ENCODE peak calls at places on chromosome 19, in seven cellular contexts. R is H1, V is uterus, W is A549, U is transverse colon, N is spleen, T is esophagus muscularis mucosa. I is an unnamed sample.

GRCh38 chr19:16088351-16088984 is 12.2 kb downstream of the TPM4 start:
- DNase-seq in R (no peak), V (no peak), W (no peak), U (no peak), N (no peak), T (peak; percentile 85), I (no peak)

GRCh38 chr19:6216996-6217751 is 62.6 kb downstream of the MLLT1 start:
- DNase-seq in R (no peak), V (peak; percentile 73), W (no peak), U (no peak), N (peak; percentile 71), T (no peak), I (no peak)

GRCh38 chr19:23436318-23436717 is 41.0 kb upstream of the ZNF91 start:
- DNase-seq in R (peak; percentile 55), V (no peak), W (no peak), U (no peak), N (no peak), T (no peak), I (no peak)

GRCh38 chr19:38290631-38291147 is 13.4 kb upstream of the C19orf33 start:
- DNase-seq in R (no peak), V (no peak), W (no peak), U (no peak), N (no peak), T (no peak), I (no peak)

GRCh38 chr19:8505680-8506401 is 3.4 kb upstream of the PRAM1 start:
- DNase-seq in R (peak; percentile 94), V (peak; percentile 76), W (peak; percentile 81), U (peak; percentile 82), N (peak; percentile 94), T (no peak), I (peak; percentile 87)

GRCh38 chr19:31289976-31290375 is 59.3 kb downstream of the TSHZ3 start:
- DNase-seq in R (no peak), V (no peak), W (no peak), U (no peak), N (peak; percentile 10), T (no peak), I (no peak)

GRCh38 chr19:4375620-4376228 is 24.6 kb downstream of the SH3GL1 start:
- DNase-seq in R (no peak), V (peak; percentile 52), W (no peak), U (peak; percentile 38), N (no peak), T (no peak), I (peak; percentile 72)

GRCh38 chr19:511101-511841 is 4.0 kb downstream of the TPGS1 start:
- DNase-seq in R (peak; percentile 61), V (no peak), W (no peak), U (peak; percentile 82), N (peak; percentile 92), T (no peak), I (peak; percentile 75)

GRCh38 chr19:34513767-34514166 is 32.2 kb downstream of the WTIP start:
- DNase-seq in R (no peak), V (no peak), W (no peak), U (no peak), N (no peak), T (no peak), I (no peak)

GRCh38 chr19:30327331-30327730 is 44.9 kb upstream of the ZNF536 start:
- DNase-seq in R (no peak), V (no peak), W (no peak), U (no peak), N (no peak), T (no peak), I (no peak)

GRCh38 chr19:45931055-45931454 is 16.5 kb upstream of the NANOS2 start:
- DNase-seq in R (no peak), V (no peak), W (no peak), U (no peak), N (peak; percentile 27), T (no peak), I (no peak)

GRCh38 chr19:45924891-45925447 is 10.4 kb upstream of the NANOS2 start:
- DNase-seq in R (no peak), V (no peak), W (no peak), U (no peak), N (no peak), T (no peak), I (no peak)

GRCh38 chr19:45929247-45929646 is 14.7 kb upstream of the NANOS2 start:
- DNase-seq in R (no peak), V (no peak), W (no peak), U (no peak), N (peak; percentile 10), T (no peak), I (no peak)

GRCh38 chr19:45922281-45922680 is 7.7 kb upstream of the NANOS2 start:
- DNase-seq in R (peak; percentile 69), V (no peak), W (peak; percentile 66), U (no peak), N (no peak), T (no peak), I (no peak)

DNA sequence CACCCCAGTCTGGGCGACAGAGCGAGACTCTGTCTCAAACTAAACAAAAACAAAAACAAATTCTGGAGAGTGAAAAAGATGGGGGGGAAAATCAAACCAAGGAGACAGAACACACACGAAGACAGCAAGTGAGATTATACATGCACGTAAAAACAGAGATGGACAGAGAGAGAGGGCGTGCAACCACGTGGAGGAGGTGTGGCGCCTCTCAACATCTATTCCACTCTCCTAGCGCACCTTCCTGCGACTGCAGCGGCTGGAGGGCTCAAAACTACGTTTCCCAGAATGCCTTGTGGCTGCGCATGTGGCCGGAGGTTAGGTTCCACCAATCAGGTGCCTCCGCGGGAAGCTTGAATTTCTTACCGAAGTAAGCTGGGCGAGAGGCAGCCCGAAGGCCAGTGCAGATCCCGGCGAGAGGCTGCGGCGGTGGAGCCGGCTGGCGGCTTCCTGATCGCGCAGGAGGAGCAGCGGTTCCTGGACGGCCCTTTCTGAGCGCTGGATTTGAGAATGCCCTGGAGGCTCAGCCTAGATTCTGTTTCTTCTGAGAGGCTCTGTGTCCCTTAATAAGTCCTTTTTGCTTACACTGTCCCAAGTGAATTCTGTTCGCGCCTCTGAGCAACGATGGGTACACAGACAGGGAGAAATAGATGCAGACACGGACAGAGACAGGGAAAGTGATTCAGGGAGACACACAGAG is 13.1 kb upstream of the NANOS2 start:
- DNase-seq in R (peak; percentile 90), V (peak; percentile 89), W (peak; percentile 100), U (peak; percentile 93), N (peak; percentile 93), T (peak; percentile 93), I (peak; percentile 88)
- TF ChIP-seq CTCF in R (peak; percentile 33), V (no peak), W (peak; percentile 17), U (no peak), N (no peak), T (no peak), I (peak; percentile 27)

GRCh38 chr19:2129892-2130770 is 21.2 kb downstream of the AP3D1 start:
- DNase-seq in R (no peak), V (no peak), W (no peak), U (no peak), N (no peak), T (no peak), I (no peak)
- TF ChIP-seq POLR2A in R (no peak), V (no peak), W (no peak), U (no peak), N (no peak), T (no peak), I (no peak)

GRCh38 chr19:13652810-13653590 is 111.3 kb upstream of the MRI1 start:
- DNase-seq in R (no peak), V (no peak), W (no peak), U (no peak), N (no peak), T (no peak), I (no peak)
- H3K4me3 ChIP-seq in R (no peak overlapping the region), V (no peak overlapping the region), W (no peak overlapping the region), U (no peak overlapping the region), N (no peak overlapping the region), T (no peak overlapping the region), I (no peak overlapping the region)

GRCh38 chr19:49474545-49474930 is 523 bp downstream of the FLT3LG start:
- DNase-seq in R (no peak), V (no peak), W (no peak), U (no peak), N (no peak), T (no peak), I (no peak)

GRCh38 chr19:49473868-49474544 is at the start of gene FLT3LG:
- DNase-seq in R (peak; percentile 90), V (peak; percentile 80), W (peak; percentile 90), U (peak; percentile 83), N (peak; percentile 95), T (peak; percentile 94), I (peak; percentile 81)

GRCh38 chr19:49472936-49473335 is 1.1 kb upstream of the FLT3LG start:
- DNase-seq in R (no peak), V (no peak), W (no peak), U (no peak), N (no peak), T (no peak), I (peak; percentile 37)

GRCh38 chr19:49475191-49475932 is 1.3 kb downstream of the FLT3LG start:
- DNase-seq in R (no peak), V (no peak), W (no peak), U (no peak), N (no peak), T (no peak), I (no peak)

GRCh38 chr19:49475995-49476880 is 2.2 kb downstream of the FLT3LG start:
- DNase-seq in R (peak; percentile 93), V (no peak), W (peak; percentile 82), U (no peak), N (no peak), T (no peak), I (peak; percentile 75)
- TF ChIP-seq CTCF in R (peak; percentile 82), V (no peak), W (peak; percentile 50), U (peak; percentile 23), N (peak; percentile 58), T (no peak), I (peak; percentile 32)

GRCh38 chr19:48669903-48670668 is 2.7 kb downstream of the NTN5 start:
- DNase-seq in R (no peak), V (no peak), W (no peak), U (no peak), N (no peak), T (no peak), I (no peak)
- TF ChIP-seq POLR2A in R (no peak), V (no peak), W (no peak), U (no peak), N (no peak), T (no peak), I (no peak)

I was measured in Peyer's patch.